ENCODE peak calls at places on chromosomes 6 and 20, in five cellular contexts. One of them, this sample, is unnamed.

GRCh38 chr20:25538838-25539665 is 46.3 kb downstream of the NINL start:
- DNase-seq in body of pancreas: peak
- DNase-seq in effector memory CD4-positive, alpha-beta T cell: no peak
- DNase-seq in right cardiac atrium: no peak
- DNase-seq in WERI-Rb-1: no peak
- DNase-seq in this sample: no peak

GRCh38 chr20:38343107-38343797 is 3.0 kb upstream of the LBP start:
- DNase-seq in WERI-Rb-1: no peak
- DNase-seq in right cardiac atrium: peak
- DNase-seq in effector memory CD4-positive, alpha-beta T cell: no peak
- DNase-seq in body of pancreas: peak
- DNase-seq in this sample: no peak

GRCh38 chr6:151160869-151161268 is 78.9 kb upstream of the AKAP12 start:
- DNase-seq in right cardiac atrium: no peak
- DNase-seq in WERI-Rb-1: no peak
- DNase-seq in effector memory CD4-positive, alpha-beta T cell: no peak
- DNase-seq in body of pancreas: peak
- DNase-seq in this sample: no peak

GRCh38 chr6:166562726-166563125 is 23.8 kb downstream of the RAMACL start:
- DNase-seq in body of pancreas: no peak
- DNase-seq in WERI-Rb-1: no peak
- DNase-seq in effector memory CD4-positive, alpha-beta T cell: no peak
- DNase-seq in right cardiac atrium: no peak
- DNase-seq in this sample: no peak

GRCh38 chr6:63859520-63859919 is 223.9 kb downstream of the PHF3 start:
- DNase-seq in effector memory CD4-positive, alpha-beta T cell: no peak
- DNase-seq in body of pancreas: no peak
- DNase-seq in WERI-Rb-1: no peak
- DNase-seq in right cardiac atrium: no peak
- DNase-seq in this sample: no peak

GRCh38 chr6:2378891-2379652 is 133.7 kb upstream of the GMDS start:
- DNase-seq in body of pancreas: no peak
- DNase-seq in WERI-Rb-1: no peak
- DNase-seq in right cardiac atrium: no peak
- DNase-seq in effector memory CD4-positive, alpha-beta T cell: no peak
- DNase-seq in this sample: no peak

GRCh38 chr6:108735991-108736345 is 112.3 kb upstream of the ARMC2 start:
- DNase-seq in effector memory CD4-positive, alpha-beta T cell: no peak
- DNase-seq in WERI-Rb-1: no peak
- DNase-seq in right cardiac atrium: no peak
- DNase-seq in body of pancreas: no peak
- DNase-seq in this sample: no peak

GRCh38 chr6:75201901-75202672 is 3.8 kb downstream of the COL12A1 start:
- DNase-seq in effector memory CD4-positive, alpha-beta T cell: no peak
- DNase-seq in right cardiac atrium: peak
- DNase-seq in body of pancreas: peak
- DNase-seq in WERI-Rb-1: peak
- DNase-seq in this sample: peak

GRCh38 chr6:40342674-40343230 is 244.4 kb downstream of the LRFN2 start:
- DNase-seq in effector memory CD4-positive, alpha-beta T cell: no peak
- DNase-seq in body of pancreas: peak
- DNase-seq in right cardiac atrium: no peak
- DNase-seq in WERI-Rb-1: peak
- DNase-seq in this sample: no peak

GRCh38 chr20:13261460-13262301 is 40.6 kb downstream of the ISM1 start:
- DNase-seq in right cardiac atrium: peak
- DNase-seq in effector memory CD4-positive, alpha-beta T cell: peak
- DNase-seq in WERI-Rb-1: peak
- DNase-seq in body of pancreas: peak
- DNase-seq in this sample: no peak

GRCh38 chr6:3311798-3312197 is 53.1 kb downstream of the PSMG4 start:
- DNase-seq in WERI-Rb-1: no peak
- DNase-seq in body of pancreas: no peak
- DNase-seq in right cardiac atrium: no peak
- DNase-seq in effector memory CD4-positive, alpha-beta T cell: no peak
- DNase-seq in this sample: peak

GRCh38 chr20:20448891-20449290 is 81.0 kb downstream of the INSM1 start:
- DNase-seq in body of pancreas: no peak
- DNase-seq in effector memory CD4-positive, alpha-beta T cell: no peak
- DNase-seq in WERI-Rb-1: no peak
- DNase-seq in right cardiac atrium: no peak
- DNase-seq in this sample: no peak

GRCh38 chr6:45791600-45792168 is 224.0 kb downstream of the CLIC5 start:
- DNase-seq in body of pancreas: no peak
- DNase-seq in right cardiac atrium: no peak
- DNase-seq in effector memory CD4-positive, alpha-beta T cell: no peak
- DNase-seq in WERI-Rb-1: no peak
- DNase-seq in this sample: no peak

DNA sequence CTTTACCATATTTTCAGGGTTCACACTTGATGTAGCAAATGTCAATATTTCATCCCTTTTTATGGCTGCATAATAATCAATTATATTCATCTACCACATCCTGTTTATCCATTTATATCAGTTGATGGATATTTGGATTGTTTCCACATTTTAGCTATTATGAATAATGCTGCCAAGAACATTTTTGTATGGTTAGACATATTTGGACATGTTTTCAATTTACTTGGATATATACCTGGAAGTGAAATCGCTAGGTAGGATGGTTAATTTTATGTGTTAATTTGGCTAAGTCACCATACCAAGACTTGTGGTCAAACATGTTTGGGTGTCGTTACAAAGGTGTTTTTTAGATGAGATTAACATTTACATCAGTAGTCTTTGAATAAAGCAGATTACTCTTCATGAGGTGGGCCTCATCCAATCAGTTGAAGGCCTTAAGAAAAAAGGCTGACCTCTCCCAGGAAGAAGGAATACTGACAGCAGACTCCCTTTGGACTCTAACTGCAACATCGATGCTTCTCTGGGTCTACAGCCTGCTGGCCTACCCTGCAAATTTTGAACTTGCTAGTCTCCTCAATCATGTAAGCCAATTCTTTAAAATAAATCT is 196.5 kb downstream of the BACH2 start:
- DNase-seq in right cardiac atrium: no peak
- DNase-seq in body of pancreas: no peak
- DNase-seq in effector memory CD4-positive, alpha-beta T cell: no peak
- DNase-seq in WERI-Rb-1: no peak
- DNase-seq in this sample: no peak
- H3K27ac ChIP-seq in right cardiac atrium: no peak
- H3K27ac ChIP-seq in body of pancreas: no peak
- H3K27ac ChIP-seq in effector memory CD4-positive, alpha-beta T cell: no peak
- H3K27ac ChIP-seq in WERI-Rb-1: no peak
- H3K27ac ChIP-seq in this sample: no peak

DNA sequence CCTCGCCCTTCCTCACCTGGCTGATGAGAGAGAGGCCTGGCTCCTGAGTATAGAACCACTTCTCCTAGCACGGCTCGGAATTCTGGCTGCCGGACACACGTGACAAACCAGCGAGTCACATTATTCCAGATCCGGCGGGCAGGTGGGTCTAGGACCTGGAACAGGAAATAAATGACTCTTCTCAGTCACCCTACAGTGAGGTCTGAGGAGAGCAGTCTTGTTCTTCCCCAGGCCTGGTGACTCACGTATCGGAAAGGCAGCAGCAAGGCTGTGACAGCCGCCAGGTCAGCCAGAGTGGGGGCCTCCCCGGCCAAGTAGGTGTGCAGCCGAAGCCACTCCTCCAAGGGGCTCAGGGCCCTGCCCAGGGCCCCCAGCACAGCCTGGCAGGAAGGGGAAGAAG is 2.8 kb downstream of the VARS1 start:
- DNase-seq in WERI-Rb-1: no peak
- DNase-seq in effector memory CD4-positive, alpha-beta T cell: no peak
- DNase-seq in right cardiac atrium: peak
- DNase-seq in body of pancreas: no peak
- DNase-seq in this sample: no peak
- H3K27ac ChIP-seq in WERI-Rb-1: no peak
- H3K27ac ChIP-seq in effector memory CD4-positive, alpha-beta T cell: no peak
- H3K27ac ChIP-seq in right cardiac atrium: no peak
- H3K27ac ChIP-seq in body of pancreas: no peak
- H3K27ac ChIP-seq in this sample: no peak

DNA sequence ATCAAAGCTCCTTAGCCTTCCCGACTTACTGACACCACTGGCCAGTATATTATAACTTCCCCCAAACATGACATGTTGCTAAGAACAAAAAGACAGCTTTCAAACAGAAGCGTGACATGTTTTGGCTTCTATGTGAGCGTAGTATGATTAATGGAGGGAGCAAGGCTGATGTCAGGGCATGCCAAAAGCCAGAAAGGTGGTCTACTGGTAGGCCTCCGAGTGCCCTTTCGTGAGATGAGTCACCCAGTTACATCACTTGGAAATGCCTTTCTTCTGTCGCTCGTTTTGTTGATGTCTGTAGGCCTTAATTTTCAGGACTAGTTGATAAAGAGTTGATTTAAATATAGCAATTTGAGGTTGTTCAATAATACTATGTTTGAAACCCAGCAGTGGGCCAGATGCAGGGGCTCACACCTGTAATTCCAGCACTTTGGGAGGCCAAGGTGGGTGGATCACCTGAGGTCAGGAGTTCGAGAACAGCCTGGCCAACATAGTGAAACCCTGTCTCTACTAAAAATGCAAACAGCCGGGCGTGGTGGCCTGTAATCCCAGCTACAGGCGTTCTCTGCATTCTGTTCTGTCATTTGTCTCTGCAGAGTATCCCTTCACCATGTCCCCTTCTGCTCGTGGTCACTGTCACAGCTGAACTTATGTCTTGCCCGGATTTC is 53.3 kb downstream of the CNKSR3 start:
- DNase-seq in right cardiac atrium: no peak
- DNase-seq in body of pancreas: no peak
- DNase-seq in WERI-Rb-1: no peak
- DNase-seq in effector memory CD4-positive, alpha-beta T cell: no peak
- DNase-seq in this sample: no peak
- H3K27ac ChIP-seq in right cardiac atrium: no peak
- H3K27ac ChIP-seq in body of pancreas: peak
- H3K27ac ChIP-seq in WERI-Rb-1: no peak
- H3K27ac ChIP-seq in effector memory CD4-positive, alpha-beta T cell: no peak
- H3K27ac ChIP-seq in this sample: no peak

GRCh38 chr20:4151991-4152695 is 136.8 kb upstream of the RNF24 start:
- DNase-seq in right cardiac atrium: no peak
- DNase-seq in WERI-Rb-1: no peak
- DNase-seq in body of pancreas: peak
- DNase-seq in effector memory CD4-positive, alpha-beta T cell: no peak
- DNase-seq in this sample: peak

GRCh38 chr20:4152696-4153235 is 137.4 kb upstream of the RNF24 start:
- DNase-seq in body of pancreas: no peak
- DNase-seq in right cardiac atrium: no peak
- DNase-seq in effector memory CD4-positive, alpha-beta T cell: no peak
- DNase-seq in WERI-Rb-1: no peak
- DNase-seq in this sample: no peak

GRCh38 chr20:4147319-4147718 is 132.0 kb upstream of the RNF24 start:
- DNase-seq in right cardiac atrium: no peak
- DNase-seq in WERI-Rb-1: no peak
- DNase-seq in effector memory CD4-positive, alpha-beta T cell: no peak
- DNase-seq in body of pancreas: no peak
- DNase-seq in this sample: no peak

GRCh38 chr20:4151342-4151741 is 136.0 kb upstream of the RNF24 start:
- DNase-seq in body of pancreas: no peak
- DNase-seq in right cardiac atrium: no peak
- DNase-seq in effector memory CD4-positive, alpha-beta T cell: no peak
- DNase-seq in WERI-Rb-1: no peak
- DNase-seq in this sample: no peak

GRCh38 chr20:4150095-4150492 is 134.7 kb upstream of the RNF24 start:
- DNase-seq in body of pancreas: no peak
- DNase-seq in WERI-Rb-1: no peak
- DNase-seq in effector memory CD4-positive, alpha-beta T cell: no peak
- DNase-seq in right cardiac atrium: peak
- DNase-seq in this sample: no peak
- H3K27ac ChIP-seq in body of pancreas: no peak
- H3K27ac ChIP-seq in WERI-Rb-1: no peak
- H3K27ac ChIP-seq in effector memory CD4-positive, alpha-beta T cell: no peak
- H3K27ac ChIP-seq in right cardiac atrium: no peak
- H3K27ac ChIP-seq in this sample: no peak